ENCODE peak calls at places on chromosomes 1 and 21, in seven cellular contexts. One of them, this sample, is unnamed.

GRCh38 chr1:245277276-245277675 is 122.5 kb downstream of the KIF26B start:
- DNase-seq in CD8-positive, alpha-beta memory T cell: no peak
- DNase-seq in mesendoderm: peak; percentile 53
- DNase-seq in tibial artery: no peak
- DNase-seq in fibroblast of lung: no peak
- DNase-seq in pancreas: no peak
- DNase-seq in CD4-positive, CD25-positive, alpha-beta regulatory T cell: no peak
- DNase-seq in this sample: no peak

GRCh38 chr1:32647308-32648134 is 2.8 kb downstream of the ZBTB8OS start:
- DNase-seq in CD8-positive, alpha-beta memory T cell: no peak
- DNase-seq in mesendoderm: no peak
- DNase-seq in tibial artery: no peak
- DNase-seq in fibroblast of lung: peak; percentile 8
- DNase-seq in pancreas: no peak
- DNase-seq in CD4-positive, CD25-positive, alpha-beta regulatory T cell: peak; percentile 23
- DNase-seq in this sample: no peak

GRCh38 chr21:31987696-31988095 is 114.9 kb downstream of the HUNK start:
- DNase-seq in CD8-positive, alpha-beta memory T cell: no peak
- DNase-seq in mesendoderm: no peak
- DNase-seq in tibial artery: no peak
- DNase-seq in fibroblast of lung: no peak
- DNase-seq in pancreas: no peak
- DNase-seq in CD4-positive, CD25-positive, alpha-beta regulatory T cell: no peak
- DNase-seq in this sample: no peak

GRCh38 chr1:50853325-50853724 is 106.7 kb downstream of the FAF1 start:
- DNase-seq in CD8-positive, alpha-beta memory T cell: no peak
- DNase-seq in mesendoderm: no peak
- DNase-seq in tibial artery: no peak
- DNase-seq in fibroblast of lung: no peak
- DNase-seq in pancreas: no peak
- DNase-seq in CD4-positive, CD25-positive, alpha-beta regulatory T cell: no peak
- DNase-seq in this sample: no peak

GRCh38 chr1:151992345-151993083 is 1.1 kb downstream of the S100A10 start:
- DNase-seq in CD8-positive, alpha-beta memory T cell: no peak
- DNase-seq in mesendoderm: peak; percentile 91
- DNase-seq in tibial artery: peak; percentile 87
- DNase-seq in fibroblast of lung: peak; percentile 96
- DNase-seq in pancreas: peak; percentile 85
- DNase-seq in CD4-positive, CD25-positive, alpha-beta regulatory T cell: peak; percentile 18
- DNase-seq in this sample: no peak

GRCh38 chr1:204560590-204560989 is 44.4 kb downstream of the MDM4 start:
- DNase-seq in CD8-positive, alpha-beta memory T cell: no peak
- DNase-seq in mesendoderm: peak; percentile 97
- DNase-seq in tibial artery: no peak
- DNase-seq in fibroblast of lung: peak; percentile 71
- DNase-seq in pancreas: no peak
- DNase-seq in CD4-positive, CD25-positive, alpha-beta regulatory T cell: no peak
- DNase-seq in this sample: no peak

GRCh38 chr1:180444522-180444921 is 57.9 kb downstream of the ACBD6 start:
- DNase-seq in CD8-positive, alpha-beta memory T cell: no peak
- DNase-seq in mesendoderm: no peak
- DNase-seq in tibial artery: no peak
- DNase-seq in fibroblast of lung: no peak
- DNase-seq in pancreas: no peak
- DNase-seq in CD4-positive, CD25-positive, alpha-beta regulatory T cell: no peak
- DNase-seq in this sample: no peak

GRCh38 chr1:172960454-172961208 is 90.1 kb downstream of the TNFSF18 start:
- DNase-seq in CD8-positive, alpha-beta memory T cell: no peak
- DNase-seq in mesendoderm: no peak
- DNase-seq in tibial artery: no peak
- DNase-seq in fibroblast of lung: peak; percentile 80
- DNase-seq in pancreas: peak; percentile 82
- DNase-seq in CD4-positive, CD25-positive, alpha-beta regulatory T cell: no peak
- DNase-seq in this sample: no peak

GRCh38 chr1:9871707-9872425 is 38.2 kb downstream of the CTNNBIP1 start:
- DNase-seq in CD8-positive, alpha-beta memory T cell: no peak
- DNase-seq in mesendoderm: no peak
- DNase-seq in tibial artery: no peak
- DNase-seq in fibroblast of lung: no peak
- DNase-seq in pancreas: no peak
- DNase-seq in CD4-positive, CD25-positive, alpha-beta regulatory T cell: no peak
- DNase-seq in this sample: no peak

GRCh38 chr1:102550729-102551384 is 554.1 kb upstream of the OLFM3 start:
- DNase-seq in CD8-positive, alpha-beta memory T cell: no peak
- DNase-seq in mesendoderm: peak; percentile 92
- DNase-seq in tibial artery: no peak
- DNase-seq in fibroblast of lung: peak; percentile 8
- DNase-seq in pancreas: no peak
- DNase-seq in CD4-positive, CD25-positive, alpha-beta regulatory T cell: peak; percentile 1
- DNase-seq in this sample: no peak

GRCh38 chr1:41482001-41482765 is 2.3 kb downstream of the EDN2 start:
- DNase-seq in CD8-positive, alpha-beta memory T cell: no peak
- DNase-seq in mesendoderm: no peak
- DNase-seq in tibial artery: no peak
- DNase-seq in fibroblast of lung: peak; percentile 63
- DNase-seq in pancreas: peak; percentile 80
- DNase-seq in CD4-positive, CD25-positive, alpha-beta regulatory T cell: no peak
- DNase-seq in this sample: no peak

GRCh38 chr1:29122662-29122986 is 1.1 kb downstream of the TMEM200B start:
- DNase-seq in CD8-positive, alpha-beta memory T cell: no peak
- DNase-seq in mesendoderm: peak; percentile 73
- DNase-seq in tibial artery: peak; percentile 92
- DNase-seq in fibroblast of lung: peak; percentile 73
- DNase-seq in pancreas: peak; percentile 22
- DNase-seq in CD4-positive, CD25-positive, alpha-beta regulatory T cell: no peak
- DNase-seq in this sample: no peak

GRCh38 chr1:6359568-6360496 is 33.7 kb downstream of the ACOT7 start:
- DNase-seq in CD8-positive, alpha-beta memory T cell: peak; percentile 28
- DNase-seq in mesendoderm: peak; percentile 81
- DNase-seq in tibial artery: peak; percentile 78
- DNase-seq in fibroblast of lung: peak; percentile 68
- DNase-seq in pancreas: peak; percentile 85
- DNase-seq in CD4-positive, CD25-positive, alpha-beta regulatory T cell: peak; percentile 82
- DNase-seq in this sample: peak; percentile 67

GRCh38 chr1:207890136-207890738 is 20.7 kb downstream of the CD34 start:
- DNase-seq in CD8-positive, alpha-beta memory T cell: no peak
- DNase-seq in mesendoderm: no peak
- DNase-seq in tibial artery: peak; percentile 86
- DNase-seq in fibroblast of lung: peak; percentile 84
- DNase-seq in pancreas: peak; percentile 79
- DNase-seq in CD4-positive, CD25-positive, alpha-beta regulatory T cell: no peak
- DNase-seq in this sample: no peak

GRCh38 chr1:21655259-21655658 is 13.9 kb downstream of the RAP1GAP start:
- DNase-seq in CD8-positive, alpha-beta memory T cell: no peak
- DNase-seq in mesendoderm: no peak
- DNase-seq in tibial artery: no peak
- DNase-seq in fibroblast of lung: no peak
- DNase-seq in pancreas: no peak
- DNase-seq in CD4-positive, CD25-positive, alpha-beta regulatory T cell: no peak
- DNase-seq in this sample: no peak

GRCh38 chr1:183318433-183318832 is 99.7 kb downstream of the NMNAT2 start:
- DNase-seq in CD8-positive, alpha-beta memory T cell: no peak
- DNase-seq in mesendoderm: peak; percentile 89
- DNase-seq in tibial artery: peak; percentile 91
- DNase-seq in fibroblast of lung: peak; percentile 79
- DNase-seq in pancreas: peak; percentile 81
- DNase-seq in CD4-positive, CD25-positive, alpha-beta regulatory T cell: no peak
- DNase-seq in this sample: peak; percentile 33

GRCh38 chr1:219422811-219423598 is 189.9 kb downstream of the ZC3H11B start:
- DNase-seq in CD8-positive, alpha-beta memory T cell: no peak
- DNase-seq in mesendoderm: no peak
- DNase-seq in tibial artery: no peak
- DNase-seq in fibroblast of lung: peak; percentile 78
- DNase-seq in pancreas: no peak
- DNase-seq in CD4-positive, CD25-positive, alpha-beta regulatory T cell: no peak
- DNase-seq in this sample: no peak

GRCh38 chr1:171742577-171742922 is 685 bp upstream of the VAMP4 start:
- DNase-seq in CD8-positive, alpha-beta memory T cell: no peak
- DNase-seq in mesendoderm: no peak
- DNase-seq in tibial artery: peak; percentile 82
- DNase-seq in fibroblast of lung: peak; percentile 54
- DNase-seq in pancreas: peak; percentile 37
- DNase-seq in CD4-positive, CD25-positive, alpha-beta regulatory T cell: no peak
- DNase-seq in this sample: no peak

GRCh38 chr1:200780545-200781444 is 42.1 kb downstream of the CAMSAP2 start:
- DNase-seq in CD8-positive, alpha-beta memory T cell: no peak
- DNase-seq in mesendoderm: peak; percentile 60
- DNase-seq in tibial artery: no peak
- DNase-seq in fibroblast of lung: peak; percentile 34
- DNase-seq in pancreas: no peak
- DNase-seq in CD4-positive, CD25-positive, alpha-beta regulatory T cell: no peak
- DNase-seq in this sample: peak; percentile 35

GRCh38 chr1:15430787-15431570 is 7.3 kb upstream of the CTRC start:
- DNase-seq in CD8-positive, alpha-beta memory T cell: peak; percentile 68
- DNase-seq in mesendoderm: peak; percentile 68
- DNase-seq in tibial artery: peak; percentile 82
- DNase-seq in fibroblast of lung: no peak
- DNase-seq in pancreas: peak; percentile 76
- DNase-seq in CD4-positive, CD25-positive, alpha-beta regulatory T cell: peak; percentile 58
- DNase-seq in this sample: no peak

GRCh38 chr1:201880928-201881571 is 7.6 kb upstream of the SHISA4 start:
- DNase-seq in CD8-positive, alpha-beta memory T cell: no peak
- DNase-seq in mesendoderm: no peak
- DNase-seq in tibial artery: no peak
- DNase-seq in fibroblast of lung: no peak
- DNase-seq in pancreas: no peak
- DNase-seq in CD4-positive, CD25-positive, alpha-beta regulatory T cell: no peak
- DNase-seq in this sample: no peak

GRCh38 chr1:156262461-156263287 is 14.8 kb upstream of the PAQR6 start:
- DNase-seq in CD8-positive, alpha-beta memory T cell: no peak
- DNase-seq in mesendoderm: no peak
- DNase-seq in tibial artery: no peak
- DNase-seq in fibroblast of lung: peak; percentile 94
- DNase-seq in pancreas: no peak
- DNase-seq in CD4-positive, CD25-positive, alpha-beta regulatory T cell: no peak
- DNase-seq in this sample: no peak

GRCh38 chr1:31064685-31065309 is 720 bp downstream of the PUM1 start:
- DNase-seq in CD8-positive, alpha-beta memory T cell: peak; percentile 66
- DNase-seq in mesendoderm: peak; percentile 48
- DNase-seq in tibial artery: peak; percentile 67
- DNase-seq in fibroblast of lung: peak; percentile 11
- DNase-seq in pancreas: no peak
- DNase-seq in CD4-positive, CD25-positive, alpha-beta regulatory T cell: no peak
- DNase-seq in this sample: no peak

GRCh38 chr1:168234846-168235547 is 9.2 kb downstream of the SFT2D2 start:
- DNase-seq in CD8-positive, alpha-beta memory T cell: no peak
- DNase-seq in mesendoderm: peak; percentile 82
- DNase-seq in tibial artery: no peak
- DNase-seq in fibroblast of lung: peak; percentile 37
- DNase-seq in pancreas: no peak
- DNase-seq in CD4-positive, CD25-positive, alpha-beta regulatory T cell: peak; percentile 72
- DNase-seq in this sample: no peak

GRCh38 chr21:36461918-36462486 is 17.9 kb downstream of the CLDN14 start:
- DNase-seq in CD8-positive, alpha-beta memory T cell: no peak
- DNase-seq in mesendoderm: no peak
- DNase-seq in tibial artery: peak; percentile 35
- DNase-seq in fibroblast of lung: no peak
- DNase-seq in pancreas: no peak
- DNase-seq in CD4-positive, CD25-positive, alpha-beta regulatory T cell: no peak
- DNase-seq in this sample: no peak

DNA sequence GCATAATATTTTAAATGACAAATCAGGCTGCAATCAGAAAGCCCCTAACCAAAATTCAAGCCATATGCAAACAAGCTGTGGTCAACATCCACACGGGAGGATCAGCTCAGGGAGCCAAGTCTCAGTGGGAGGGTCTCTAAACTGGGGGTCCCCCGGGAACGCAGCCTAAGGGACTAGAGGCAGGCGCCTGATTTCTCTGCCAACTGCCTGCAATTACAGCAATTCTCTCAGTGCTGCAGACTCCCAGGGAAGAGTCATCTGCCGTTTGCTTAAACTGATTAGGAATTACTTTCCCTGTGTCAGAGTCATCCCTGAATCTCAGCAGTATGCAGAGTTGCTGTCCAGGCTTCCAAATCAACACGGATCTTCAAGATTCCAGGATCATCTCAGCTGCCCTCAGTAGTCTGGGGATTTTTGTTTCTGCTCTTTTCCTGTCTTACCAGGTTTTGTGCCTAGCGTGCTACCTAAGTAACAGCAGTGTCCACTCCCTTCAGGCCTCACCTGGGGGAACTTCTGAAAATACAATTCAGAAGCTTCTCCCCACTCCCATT is 247.8 kb downstream of the RRAGC start:
- DNase-seq in CD8-positive, alpha-beta memory T cell: no peak
- DNase-seq in mesendoderm: no peak
- DNase-seq in tibial artery: no peak
- DNase-seq in fibroblast of lung: no peak
- DNase-seq in pancreas: no peak
- DNase-seq in CD4-positive, CD25-positive, alpha-beta regulatory T cell: no peak
- DNase-seq in this sample: no peak
- H3K4me3 ChIP-seq in CD8-positive, alpha-beta memory T cell: no peak overlapping the region
- H3K4me3 ChIP-seq in mesendoderm: no peak overlapping the region
- H3K4me3 ChIP-seq in tibial artery: no peak overlapping the region
- H3K4me3 ChIP-seq in fibroblast of lung: no peak overlapping the region
- H3K4me3 ChIP-seq in pancreas: no peak overlapping the region
- H3K4me3 ChIP-seq in CD4-positive, CD25-positive, alpha-beta regulatory T cell: no peak overlapping the region
- H3K4me3 ChIP-seq in this sample: no peak overlapping the region

GRCh38 chr21:45234906-45235305 is 52.8 kb downstream of the POFUT2 start:
- DNase-seq in CD8-positive, alpha-beta memory T cell: no peak
- DNase-seq in mesendoderm: no peak
- DNase-seq in tibial artery: peak; percentile 47
- DNase-seq in fibroblast of lung: no peak
- DNase-seq in pancreas: no peak
- DNase-seq in CD4-positive, CD25-positive, alpha-beta regulatory T cell: no peak
- DNase-seq in this sample: no peak
- H3K4me3 ChIP-seq in CD8-positive, alpha-beta memory T cell: no peak overlapping the region
- H3K4me3 ChIP-seq in mesendoderm: no peak overlapping the region
- H3K4me3 ChIP-seq in tibial artery: no peak overlapping the region
- H3K4me3 ChIP-seq in fibroblast of lung: no peak overlapping the region
- H3K4me3 ChIP-seq in pancreas: no peak overlapping the region
- H3K4me3 ChIP-seq in CD4-positive, CD25-positive, alpha-beta regulatory T cell: no peak overlapping the region
- H3K4me3 ChIP-seq in this sample: no peak overlapping the region

DNA sequence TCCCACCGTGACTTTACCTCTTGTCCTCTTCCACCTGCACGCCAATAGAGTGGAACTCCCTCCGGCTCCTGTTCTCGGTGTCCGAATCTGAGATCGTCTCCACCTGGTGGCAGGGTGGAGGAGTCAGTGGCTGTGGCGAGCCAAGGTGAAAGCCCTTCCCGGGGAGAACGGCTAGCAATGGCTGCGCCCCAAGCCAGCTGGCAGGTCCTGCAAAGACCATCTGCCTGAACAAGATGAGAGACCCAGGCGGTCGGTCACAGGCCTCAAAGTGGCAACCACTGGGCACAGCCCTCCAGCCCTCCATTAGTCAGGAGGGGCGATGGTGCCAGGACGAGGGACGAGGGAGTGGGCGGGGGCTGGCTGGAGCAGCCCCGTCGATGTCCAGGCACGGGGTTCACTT is 25.4 kb upstream of the SMIM12 start:
- DNase-seq in CD8-positive, alpha-beta memory T cell: no peak
- DNase-seq in mesendoderm: peak; percentile 67
- DNase-seq in tibial artery: peak; percentile 54
- DNase-seq in fibroblast of lung: no peak
- DNase-seq in pancreas: no peak
- DNase-seq in CD4-positive, CD25-positive, alpha-beta regulatory T cell: no peak
- DNase-seq in this sample: no peak
- H3K4me3 ChIP-seq in CD8-positive, alpha-beta memory T cell: no peak overlapping the region
- H3K4me3 ChIP-seq in mesendoderm: no peak overlapping the region
- H3K4me3 ChIP-seq in tibial artery: no peak overlapping the region
- H3K4me3 ChIP-seq in fibroblast of lung: no peak overlapping the region
- H3K4me3 ChIP-seq in pancreas: no peak overlapping the region
- H3K4me3 ChIP-seq in CD4-positive, CD25-positive, alpha-beta regulatory T cell: no peak overlapping the region
- H3K4me3 ChIP-seq in this sample: no peak overlapping the region

GRCh38 chr1:239315623-239316217 is 70.6 kb upstream of the CHRM3 start:
- DNase-seq in CD8-positive, alpha-beta memory T cell: no peak
- DNase-seq in mesendoderm: no peak
- DNase-seq in tibial artery: no peak
- DNase-seq in fibroblast of lung: no peak
- DNase-seq in pancreas: no peak
- DNase-seq in CD4-positive, CD25-positive, alpha-beta regulatory T cell: no peak
- DNase-seq in this sample: no peak
- H3K4me3 ChIP-seq in CD8-positive, alpha-beta memory T cell: no peak overlapping the region
- H3K4me3 ChIP-seq in mesendoderm: no peak overlapping the region
- H3K4me3 ChIP-seq in tibial artery: no peak overlapping the region
- H3K4me3 ChIP-seq in fibroblast of lung: no peak overlapping the region
- H3K4me3 ChIP-seq in pancreas: peak overlapping the region; percentile 32
- H3K4me3 ChIP-seq in CD4-positive, CD25-positive, alpha-beta regulatory T cell: no peak overlapping the region
- H3K4me3 ChIP-seq in this sample: no peak overlapping the region

This sample was measured in GM12864.